ENCODE peak calls at places on chromosomes 5 and 9, in seven cellular contexts. Z is colonic mucosa, Y is heart left ventricle, A is IMR-90, P is heart right ventricle, D is fibroblast of lung, F is GM23248. E is an unnamed sample.

GRCh38 chr5:9042241-9042640 is 503.6 kb downstream of the SEMA5A start:
- DNase-seq in Z (no peak), Y (no peak), A (no peak), P (no peak), D (no peak), F (no peak), E (no peak)

GRCh38 chr5:151755383-151755782 is 3.0 kb downstream of the ATOX1 start:
- DNase-seq in Z (peak; percentile 36), Y (no peak), A (no peak), P (no peak), D (no peak), F (no peak), E (no peak)

GRCh38 chr9:128232811-128233428 is 29.7 kb downstream of the DNM1 start:
- DNase-seq in Z (no peak), Y (no peak), A (no peak), P (no peak), D (no peak), F (no peak), E (no peak)

GRCh38 chr9:27933210-27934062 is 360.2 kb upstream of the C9orf72 start:
- DNase-seq in Z (no peak), Y (no peak), A (no peak), P (no peak), D (no peak), F (no peak), E (no peak)

GRCh38 chr9:10876333-10876732 is 263.5 kb upstream of the PTPRD start:
- DNase-seq in Z (no peak), Y (no peak), A (no peak), P (no peak), D (peak; percentile 12), F (no peak), E (no peak)

GRCh38 chr5:117893211-117893610 is 1095.1 kb downstream of the DTWD2 start:
- DNase-seq in Z (no peak), Y (no peak), A (no peak), P (no peak), D (peak; percentile 1), F (no peak), E (no peak)

GRCh38 chr5:80187691-80188090 is 68.2 kb downstream of the SERINC5 start:
- DNase-seq in Z (no peak), Y (no peak), A (no peak), P (no peak), D (no peak), F (no peak), E (no peak)

GRCh38 chr9:90830977-90831376 is 29.4 kb downstream of the SYK start:
- DNase-seq in Z (no peak), Y (no peak), A (no peak), P (no peak), D (no peak), F (no peak), E (no peak)

GRCh38 chr5:14510156-14510734 is 71.3 kb upstream of the OTULINL start:
- DNase-seq in Z (no peak), Y (no peak), A (no peak), P (no peak), D (no peak), F (peak; percentile 44), E (no peak)

GRCh38 chr5:1543398-1544293 is 19.9 kb upstream of the LPCAT1 start:
- DNase-seq in Z (peak; percentile 14), Y (no peak), A (no peak), P (no peak), D (no peak), F (peak; percentile 66), E (no peak)

GRCh38 chr5:172591636-172592035 is 49.4 kb upstream of the NEURL1B start:
- DNase-seq in Z (no peak), Y (no peak), A (no peak), P (no peak), D (no peak), F (no peak), E (no peak)

GRCh38 chr9:27586200-27586599 is 12.9 kb upstream of the C9orf72 start:
- DNase-seq in Z (no peak), Y (no peak), A (no peak), P (no peak), D (no peak), F (no peak), E (no peak)

GRCh38 chr9:100505564-100506159 is 32.7 kb downstream of the TMEFF1 start:
- DNase-seq in Z (peak; percentile 75), Y (peak; percentile 36), A (peak; percentile 30), P (peak; percentile 58), D (peak; percentile 55), F (peak; percentile 60), E (peak; percentile 84)

GRCh38 chr9:89759563-89759962 is 154.8 kb downstream of the GADD45G start:
- DNase-seq in Z (no peak), Y (no peak), A (no peak), P (no peak), D (no peak), F (no peak), E (no peak)

GRCh38 chr5:96157841-96158291 is 196.2 kb upstream of the ELL2 start:
- DNase-seq in Z (no peak), Y (no peak), A (no peak), P (no peak), D (no peak), F (no peak), E (no peak)

GRCh38 chr9:135060461-135061116 is 26.9 kb upstream of the OLFM1 start:
- DNase-seq in Z (no peak), Y (no peak), A (no peak), P (no peak), D (no peak), F (no peak), E (no peak)

GRCh38 chr5:142235050-142235797 is 89.6 kb downstream of the SPRY4 start:
- DNase-seq in Z (no peak), Y (no peak), A (no peak), P (no peak), D (no peak), F (peak; percentile 37), E (peak; percentile 71)

GRCh38 chr9:129331366-129331765 is 153.3 kb upstream of the IER5L start:
- DNase-seq in Z (no peak), Y (no peak), A (no peak), P (no peak), D (no peak), F (peak; percentile 25), E (no peak)

GRCh38 chr5:6745706-6746217 is 32.5 kb downstream of the TENT4A start:
- DNase-seq in Z (no peak), Y (no peak), A (peak; percentile 79), P (no peak), D (peak; percentile 79), F (peak; percentile 75), E (no peak)

GRCh38 chr5:100562821-100563220 is 27.6 kb downstream of the FAM174A start:
- DNase-seq in Z (no peak), Y (no peak), A (no peak), P (no peak), D (no peak), F (no peak), E (no peak)

DNA sequence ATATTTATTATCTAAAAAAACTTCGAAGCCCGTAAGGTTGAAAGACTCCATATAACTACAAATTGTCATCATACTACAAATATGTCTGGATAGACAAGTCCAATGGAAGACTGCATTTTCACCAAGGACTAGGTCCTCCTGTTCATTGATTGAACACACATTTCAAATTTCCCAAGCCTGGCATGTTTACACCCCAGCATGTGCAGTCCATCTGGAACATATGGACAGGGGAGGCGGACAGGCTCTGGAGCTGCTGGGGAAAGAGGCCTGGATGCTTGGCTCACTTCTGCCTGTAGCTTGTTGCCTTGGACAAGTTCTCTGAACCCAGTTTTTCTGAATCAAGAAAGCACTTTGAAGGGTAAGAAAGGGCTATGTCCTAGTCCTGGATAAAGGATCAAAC is 378.6 kb downstream of the ENC1 start:
- DNase-seq in Z (no peak), Y (no peak), A (peak; percentile 20), P (no peak), D (peak; percentile 60), F (no peak), E (no peak)
- H3K27ac ChIP-seq in Z (no peak overlapping the region), Y (no peak overlapping the region), A (no peak overlapping the region), P (no peak overlapping the region), D (no peak overlapping the region), F (no peak overlapping the region), E (no peak overlapping the region)

GRCh38 chr5:178323961-178324360 is 91.4 kb upstream of the PHYKPL start:
- DNase-seq in Z (no peak), Y (no peak), A (no peak), P (no peak), D (no peak), F (no peak), E (no peak)
- H3K4me3 ChIP-seq in Z (no peak overlapping the region), Y (no peak overlapping the region), A (no peak overlapping the region), P (no peak overlapping the region), D (no peak overlapping the region), F (no peak overlapping the region), E (no peak overlapping the region)

DNA sequence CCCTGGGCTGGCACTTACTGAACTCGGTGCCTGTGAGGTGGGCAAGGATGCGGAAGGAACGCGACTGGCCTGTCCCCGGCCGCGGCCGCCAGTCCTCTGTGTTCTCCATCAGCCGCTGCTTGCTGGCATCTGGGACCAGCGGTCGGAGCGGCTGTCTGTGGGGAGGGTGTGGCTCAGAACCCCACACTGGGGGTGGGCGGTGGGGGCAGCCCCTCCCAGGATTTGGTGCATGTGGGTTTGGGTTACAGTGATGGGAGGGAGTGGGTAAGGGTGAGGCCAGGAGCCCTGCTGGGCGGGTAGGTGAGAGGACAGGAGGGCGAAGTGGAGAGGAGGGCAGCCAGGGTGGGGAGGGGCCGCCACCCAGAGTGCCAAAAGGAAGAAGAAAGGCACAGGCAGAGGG is 6.4 kb downstream of the PDLIM7 start:
- DNase-seq in Z (no peak), Y (no peak), A (no peak), P (no peak), D (no peak), F (no peak), E (no peak)
- H3K36me3 ChIP-seq in Z (no peaks in the 10 kb centered on the region), Y (peaks cover 63% of the 10 kb centered on the region), A (peaks cover 81% of the 10 kb centered on the region), P (peaks cover 88% of the 10 kb centered on the region), D (peaks cover 72% of the 10 kb centered on the region), F (peaks cover 49% of the 10 kb centered on the region), E (peaks cover 38% of the 10 kb centered on the region)

DNA sequence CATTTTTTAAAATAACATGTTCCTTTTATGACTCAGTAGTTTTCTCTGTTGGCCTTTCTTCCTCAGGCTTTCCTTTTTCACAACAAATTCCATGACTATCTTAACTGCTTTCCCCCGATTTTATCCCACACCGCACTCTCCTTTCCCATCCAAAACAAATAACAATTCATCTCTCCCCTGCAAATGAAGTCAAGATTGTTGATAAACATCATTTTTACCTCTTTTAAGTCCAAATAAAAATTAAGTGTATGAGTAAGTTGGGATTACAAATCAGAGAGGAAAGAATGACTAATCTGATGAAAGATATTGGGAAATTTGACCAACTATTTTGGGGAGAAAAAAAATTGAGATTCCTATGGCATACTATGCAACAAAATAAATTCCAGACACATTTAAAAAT is 47.3 kb downstream of the SEC61B start:
- DNase-seq in Z (no peak), Y (no peak), A (peak; percentile 85), P (no peak), D (peak; percentile 67), F (peak; percentile 87), E (no peak)
- H3K27ac ChIP-seq in Z (no peak overlapping the region), Y (no peak overlapping the region), A (no peak overlapping the region), P (no peak overlapping the region), D (peak overlapping the region; percentile 61), F (peak overlapping the region; percentile 58), E (no peak overlapping the region)

GRCh38 chr9:78131969-78132687 is 100.5 kb upstream of the GNAQ start:
- DNase-seq in Z (no peak), Y (no peak), A (no peak), P (no peak), D (no peak), F (peak; percentile 41), E (no peak)
- H3K4me3 ChIP-seq in Z (no peak overlapping the region), Y (no peak overlapping the region), A (peak overlapping the region; percentile 24), P (no peak overlapping the region), D (peak overlapping the region; percentile 43), F (peak overlapping the region; percentile 21), E (no peak overlapping the region)

E was measured in iPS DF 6.9.